ENCODE peak calls at places on chromosomes 12 and 14, in four cellular contexts. F is Karpas-422; X is stomach; A is CD8-positive, alpha-beta memory T cell. O is an unnamed sample.

GRCh38 chr12:43501705-43502104 is 50.3 kb downstream of the ADAMTS20 start:
- DNase-seq in X (no peak), A (no peak), F (peak), O (no peak)

GRCh38 chr14:69848903-69849391 is 30.3 kb upstream of the SMOC1 start:
- DNase-seq in X (no peak), A (no peak), F (no peak), O (no peak)

GRCh38 chr12:122102331-122102730 is 23.8 kb downstream of the MLXIP start:
- DNase-seq in X (no peak), F (peak), A (no peak), O (no peak)

GRCh38 chr14:60163741-60164140 is 1.5 kb downstream of the DHRS7 start:
- DNase-seq in X (no peak), A (no peak), F (no peak), O (no peak)

GRCh38 chr12:1206118-1206734 is 215.2 kb downstream of the ERC1 start:
- DNase-seq in X (no peak), F (peak), A (no peak), O (no peak)

GRCh38 chr12:3350432-3350831 is 140.6 kb upstream of the PRMT8 start:
- DNase-seq in F (no peak), X (no peak), A (no peak), O (no peak)

GRCh38 chr14:106586098-106586704 is 1059.8 kb downstream of the TMEM121 start:
- DNase-seq in X (peak), F (peak), A (peak), O (peak)

GRCh38 chr14:50964683-50965390 is 20.6 kb upstream of the PYGL start:
- DNase-seq in A (no peak), X (peak), F (no peak), O (no peak)

GRCh38 chr14:91417983-91418386 is 365 bp upstream of the CCDC88C start:
- DNase-seq in F (peak), X (peak), A (peak), O (peak)

GRCh38 chr12:3611853-3612703 is 121.1 kb downstream of the PRMT8 start:
- DNase-seq in F (no peak), X (no peak), A (no peak), O (no peak)

GRCh38 chr12:98440165-98440581 is 75.2 kb upstream of the TMPO start:
- DNase-seq in A (no peak), X (peak), F (no peak), O (no peak)

GRCh38 chr12:108495823-108496579 is 19.1 kb upstream of the FICD start:
- DNase-seq in X (no peak), A (no peak), F (no peak), O (no peak)

GRCh38 chr12:121534495-121535148 is 46.2 kb downstream of the KDM2B start:
- DNase-seq in X (no peak), A (peak), F (peak), O (peak)

GRCh38 chr14:78835909-78836308 is 665.7 kb downstream of the NRXN3 start:
- DNase-seq in A (no peak), F (no peak), X (no peak), O (no peak)

GRCh38 chr14:96191355-96191754 is 13.3 kb upstream of the BDKRB2 start:
- DNase-seq in F (no peak), A (no peak), X (no peak), O (no peak)

GRCh38 chr12:14111230-14111865 is 129.9 kb upstream of the GRIN2B start:
- DNase-seq in A (no peak), X (no peak), F (peak), O (no peak)

GRCh38 chr12:121792607-121793500 is 634 bp downstream of the RHOF start:
- DNase-seq in F (peak), A (peak), X (peak), O (peak)

GRCh38 chr12:105820407-105821140 is 318.2 kb downstream of the NUAK1 start:
- DNase-seq in A (no peak), F (no peak), X (no peak), O (no peak)

GRCh38 chr12:2284857-2285256 is 232.1 kb downstream of the CACNA1C start:
- DNase-seq in A (no peak), X (peak), F (peak), O (no peak)

GRCh38 chr12:30013051-30013450 is 229.3 kb upstream of the TMTC1 start:
- DNase-seq in A (no peak), X (no peak), F (no peak), O (no peak)

GRCh38 chr14:93759781-93760307 is 28.4 kb downstream of the PRIMA1 start:
- DNase-seq in X (no peak), A (no peak), F (no peak), O (no peak)

GRCh38 chr12:115638753-115639666 is 638.5 kb downstream of the MED13L start:
- DNase-seq in F (no peak), X (no peak), A (no peak), O (no peak)

DNA sequence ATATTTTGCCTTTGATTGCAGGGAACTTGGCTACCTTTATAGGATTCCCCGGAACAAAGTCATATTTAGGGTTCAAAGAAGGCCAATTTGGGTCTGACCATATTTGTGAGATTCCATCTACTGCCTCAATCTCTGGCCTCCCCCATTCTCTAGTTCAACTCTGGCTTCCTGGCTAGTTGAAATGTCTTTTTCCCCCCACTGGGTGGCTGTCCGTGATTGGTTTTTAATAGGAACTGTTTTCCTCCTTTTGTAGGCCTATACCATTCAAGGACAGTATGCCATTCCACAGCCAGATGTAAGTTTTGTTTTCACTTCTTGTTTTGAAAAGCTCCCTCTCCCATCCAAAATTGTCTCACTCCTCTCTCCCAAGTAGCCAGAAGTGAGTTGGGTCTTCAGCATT is 13.8 kb downstream of the PCBP2 start:
- DNase-seq in A (no peak), X (no peak), F (no peak), O (no peak)
- H3K27ac ChIP-seq in A (no peak), X (no peak), F (no peak), O (no peak)

DNA sequence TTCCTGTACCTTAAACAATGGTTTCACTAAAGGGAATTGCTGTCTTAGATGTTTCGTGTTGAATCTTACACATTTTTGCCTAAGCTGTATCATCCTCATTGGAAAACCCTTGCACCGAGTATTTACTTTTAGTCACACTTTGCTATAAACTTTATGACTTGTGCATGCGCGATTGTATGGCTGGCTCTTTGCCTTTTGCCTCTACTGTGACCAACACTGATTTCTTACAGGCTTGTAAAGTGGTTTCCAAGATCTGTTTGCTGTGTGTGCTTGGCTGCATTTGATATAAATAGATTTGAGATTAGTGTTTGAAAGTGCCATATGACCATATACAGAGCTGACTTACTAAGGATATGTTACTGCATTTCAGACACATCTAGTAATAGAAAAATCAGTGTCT is 40.5 kb downstream of the RASSF3 start:
- DNase-seq in F (no peak), A (no peak), X (peak), O (no peak)
- H3K27ac ChIP-seq in F (peak), A (no peak), X (peak), O (no peak)

GRCh38 chr12:130080205-130080604 is 82.1 kb upstream of the FZD10 start:
- DNase-seq in A (no peak), X (no peak), F (no peak), O (no peak)
- H3K27ac ChIP-seq in A (no peak), X (no peak), F (no peak), O (no peak)

DNA sequence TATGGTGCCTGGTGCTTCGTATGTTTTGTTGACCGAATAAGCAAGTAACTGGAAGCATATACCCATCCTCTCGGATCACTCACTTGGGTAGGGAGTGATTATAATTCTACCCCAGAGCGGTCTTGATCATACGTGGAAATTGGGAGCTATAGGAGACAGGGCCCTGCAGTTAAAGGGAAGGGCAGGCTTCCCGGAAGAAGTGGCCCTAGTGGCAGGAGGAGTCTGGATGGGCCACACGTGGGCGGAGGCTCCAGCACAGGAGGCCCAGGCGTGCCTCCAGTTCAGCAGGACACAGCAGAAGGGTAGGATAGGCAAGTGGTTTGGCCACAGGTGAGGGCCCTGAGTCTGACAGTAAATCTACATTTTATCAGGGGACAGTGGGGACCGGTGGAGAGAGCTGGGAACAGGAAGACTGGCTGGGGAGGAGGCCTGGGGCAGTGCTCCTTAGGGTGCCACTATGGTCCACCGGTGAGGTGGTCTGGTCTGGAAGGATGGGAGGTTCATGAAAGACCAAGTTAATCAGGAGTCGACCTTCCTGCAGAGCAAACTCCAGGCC is 23.5 kb upstream of the YY1 start:
- DNase-seq in F (no peak), A (no peak), X (no peak), O (no peak)
- H3K27ac ChIP-seq in F (no peak), A (no peak), X (peak), O (peak)